ENCODE peak calls at places on chromosomes 6 and 20, in five cellular contexts. T, K, P, N and Z are unnamed samples.

GRCh38 chr6:39344821-39345280 is 22.3 kb upstream of the KCNK16 start:
- DNase-seq in T (no peak), K (no peak), P (peak; percentile 74), N (peak; percentile 54), Z (no peak)

GRCh38 chr6:169070506-169071176 is 183.0 kb downstream of the THBS2 start:
- DNase-seq in T (peak; percentile 11), K (no peak), P (no peak), N (peak; percentile 45), Z (no peak)

GRCh38 chr20:24935786-24936525 is 13.1 kb upstream of the CST7 start:
- DNase-seq in T (no peak), K (no peak), P (peak; percentile 23), N (no peak), Z (no peak)

GRCh38 chr6:95725344-95725743 is 148.0 kb downstream of the MANEA start:
- DNase-seq in T (no peak), K (no peak), P (no peak), N (no peak), Z (no peak)

GRCh38 chr6:112199001-112199403 is 55.4 kb downstream of the LAMA4 start:
- DNase-seq in T (no peak), K (no peak), P (no peak), N (no peak), Z (no peak)

GRCh38 chr20:3430376-3431069 is 23.1 kb upstream of the DNAAF9 start:
- DNase-seq in T (no peak), K (no peak), P (no peak), N (peak; percentile 40), Z (no peak)

GRCh38 chr20:11553603-11554002 is 364.1 kb upstream of the BTBD3 start:
- DNase-seq in T (no peak), K (no peak), P (no peak), N (no peak), Z (no peak)

GRCh38 chr20:10714236-10714975 is 40.6 kb upstream of the JAG1 start:
- DNase-seq in T (no peak), K (no peak), P (no peak), N (no peak), Z (no peak)

GRCh38 chr6:16803294-16804006 is 42.2 kb upstream of the ATXN1 start:
- DNase-seq in T (no peak), K (no peak), P (peak; percentile 68), N (no peak), Z (no peak)

GRCh38 chr6:55694148-55694547 is 115.2 kb upstream of the HMGCLL1 start:
- DNase-seq in T (no peak), K (no peak), P (peak; percentile 51), N (peak; percentile 35), Z (peak; percentile 68)

GRCh38 chr20:3242167-3242692 is 3.2 kb upstream of the SLC4A11 start:
- DNase-seq in T (no peak), K (no peak), P (no peak), N (no peak), Z (no peak)

GRCh38 chr6:82397962-82398692 is 34.5 kb downstream of the TPBG start:
- DNase-seq in T (no peak), K (no peak), P (no peak), N (no peak), Z (no peak)

GRCh38 chr6:143099647-143100046 is 39.0 kb downstream of the AIG1 start:
- DNase-seq in T (no peak), K (no peak), P (no peak), N (no peak), Z (no peak)

GRCh38 chr6:160357088-160357487 is 8.9 kb downstream of the SLC22A3 start:
- DNase-seq in T (no peak), K (no peak), P (no peak), N (no peak), Z (no peak)

GRCh38 chr6:56570434-56571359 is 72.0 kb downstream of the DST start:
- DNase-seq in T (no peak), K (no peak), P (no peak), N (no peak), Z (no peak)

GRCh38 chr20:4585104-4585753 is 136.5 kb upstream of the PRND start:
- DNase-seq in T (no peak), K (no peak), P (no peak), N (no peak), Z (no peak)

GRCh38 chr6:124233221-124233620 is 429.6 kb downstream of the NKAIN2 start:
- DNase-seq in T (no peak), K (no peak), P (no peak), N (no peak), Z (no peak)

DNA sequence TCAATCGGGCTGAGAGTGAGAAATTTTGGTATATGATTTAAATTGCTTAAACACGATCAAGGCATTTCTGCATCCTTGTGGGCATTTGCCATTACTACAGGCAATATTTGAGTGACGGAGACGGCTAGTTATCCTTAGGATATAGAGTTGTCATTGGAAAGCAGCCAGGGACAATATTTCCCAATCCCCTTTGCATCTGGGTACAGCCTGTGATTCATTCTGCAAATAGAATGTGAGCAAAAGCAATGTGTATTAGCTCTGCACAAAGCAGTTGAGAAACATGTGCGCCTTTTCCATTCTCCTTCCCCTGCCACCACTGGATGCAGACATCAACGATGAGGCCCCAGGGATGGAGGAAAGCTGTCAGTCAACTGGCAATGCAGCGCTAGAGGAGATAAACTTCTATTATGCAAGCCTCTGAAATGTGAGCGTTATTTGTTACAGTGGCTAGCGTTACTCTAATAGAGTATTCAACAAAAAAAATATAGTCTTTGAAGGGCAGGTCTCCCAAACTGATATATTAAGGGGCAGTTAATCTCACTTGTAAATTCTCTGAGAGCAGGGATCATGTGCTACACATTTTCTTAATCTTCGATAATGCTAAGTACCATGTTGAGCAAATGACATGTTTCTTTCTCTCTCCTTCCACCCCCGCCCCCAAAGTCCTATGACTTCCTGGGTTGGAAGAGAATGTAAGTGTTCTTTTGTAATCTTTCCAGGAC is 37.1 kb upstream of the NCOA3 start:
- DNase-seq in T (peak; percentile 94), K (peak; percentile 54), P (no peak), N (peak; percentile 85), Z (peak; percentile 18)
- TF ChIP-seq POLR2AphosphoS5 in T (peak; percentile 99), K (no peak), P (no peak), N (peak; percentile 71), Z (no peak)

GRCh38 chr6:36978687-36979086 is 7.3 kb downstream of the MTCH1 start:
- DNase-seq in T (no peak), K (no peak), P (no peak), N (no peak), Z (no peak)

GRCh38 chr6:36979343-36979742 is 6.7 kb downstream of the MTCH1 start:
- DNase-seq in T (no peak), K (no peak), P (no peak), N (peak; percentile 53), Z (no peak)

GRCh38 chr6:36977470-36977941 is 8.5 kb downstream of the MTCH1 start:
- DNase-seq in T (no peak), K (no peak), P (no peak), N (no peak), Z (no peak)

GRCh38 chr6:36980876-36981619 is 4.9 kb downstream of the MTCH1 start:
- DNase-seq in T (no peak), K (no peak), P (no peak), N (no peak), Z (no peak)

DNA sequence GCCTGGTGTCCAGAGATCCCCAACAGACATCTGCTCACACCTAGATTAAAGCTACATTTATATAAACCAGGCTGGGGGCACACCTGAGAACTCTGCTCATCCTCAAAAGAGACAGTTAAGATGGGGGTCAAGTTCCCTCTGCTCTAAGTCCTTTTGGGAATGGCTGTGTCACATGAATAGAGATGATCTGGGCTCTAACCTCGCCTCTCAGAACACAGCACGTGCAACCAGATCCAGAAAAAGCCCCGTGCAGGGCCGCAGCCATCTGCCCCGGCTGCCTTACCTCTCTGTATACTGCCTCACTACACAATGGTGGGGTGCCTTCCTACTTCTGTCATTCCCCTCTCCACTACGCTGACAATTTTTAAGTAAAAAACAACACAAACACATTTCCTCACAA is 5.9 kb downstream of the MTCH1 start:
- DNase-seq in T (no peak), K (no peak), P (no peak), N (no peak), Z (no peak)
- H3K27ac ChIP-seq in T (peak overlapping the region; percentile 60), K (no peak overlapping the region), P (no peak overlapping the region), N (no peak overlapping the region), Z (no peak overlapping the region)

GRCh38 chr20:31485450-31486339 is 10.6 kb downstream of the REM1 start:
- DNase-seq in T (no peak), K (no peak), P (no peak), N (no peak), Z (no peak)
- TF ChIP-seq POLR2AphosphoS5 in T (no peak), K (no peak), P (no peak), N (peak; percentile 40), Z (no peak)

GRCh38 chr20:19750207-19750606 is 7.9 kb upstream of the RIN2 start:
- DNase-seq in T (no peak), K (no peak), P (no peak), N (no peak), Z (no peak)

GRCh38 chr20:19747903-19748302 is 10.2 kb upstream of the RIN2 start:
- DNase-seq in T (no peak), K (no peak), P (no peak), N (no peak), Z (no peak)

GRCh38 chr20:19748687-19749086 is 9.4 kb upstream of the RIN2 start:
- DNase-seq in T (no peak), K (no peak), P (no peak), N (no peak), Z (no peak)

GRCh38 chr20:19749537-19749936 is 8.5 kb upstream of the RIN2 start:
- DNase-seq in T (no peak), K (no peak), P (no peak), N (no peak), Z (no peak)

GRCh38 chr20:19750907-19751636 is 7.0 kb upstream of the RIN2 start:
- DNase-seq in T (peak; percentile 62), K (no peak), P (no peak), N (no peak), Z (no peak)
- H3K27ac ChIP-seq in T (peak overlapping the region; percentile 49), K (peak overlapping the region; percentile 56), P (no peak overlapping the region), N (no peak overlapping the region), Z (no peak overlapping the region)

GRCh38 chr6:300026-300425 is 7.7 kb downstream of the DUSP22 start:
- DNase-seq in T (no peak), K (no peak), P (no peak), N (no peak), Z (no peak)
- TF ChIP-seq POLR2AphosphoS5 in T (no peak), K (no peak), P (no peak), N (no peak), Z (no peak)

DNA sequence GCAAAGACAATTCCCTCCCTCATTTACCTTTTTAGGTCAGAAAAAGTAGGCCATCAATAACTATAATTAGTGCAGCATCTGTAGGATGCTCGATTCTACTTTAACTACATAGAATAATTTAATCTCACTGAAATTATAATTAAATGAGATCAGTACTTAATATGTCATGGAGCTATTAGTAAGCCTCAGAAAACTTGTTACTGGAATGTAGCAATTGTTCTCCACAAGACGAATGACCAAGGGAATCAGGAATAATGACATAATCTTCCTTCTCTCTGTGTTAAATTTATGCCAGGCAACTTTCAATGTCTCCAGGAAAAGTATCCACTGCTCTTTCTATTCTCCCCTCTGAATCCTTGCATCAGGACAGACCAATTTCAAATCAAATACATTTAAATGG is 34.1 kb downstream of the SESN1 start:
- DNase-seq in T (no peak), K (no peak), P (no peak), N (no peak), Z (no peak)
- H3K27ac ChIP-seq in T (no peak overlapping the region), K (peak overlapping the region; percentile 1), P (no peak overlapping the region), N (no peak overlapping the region), Z (no peak overlapping the region)

DNA sequence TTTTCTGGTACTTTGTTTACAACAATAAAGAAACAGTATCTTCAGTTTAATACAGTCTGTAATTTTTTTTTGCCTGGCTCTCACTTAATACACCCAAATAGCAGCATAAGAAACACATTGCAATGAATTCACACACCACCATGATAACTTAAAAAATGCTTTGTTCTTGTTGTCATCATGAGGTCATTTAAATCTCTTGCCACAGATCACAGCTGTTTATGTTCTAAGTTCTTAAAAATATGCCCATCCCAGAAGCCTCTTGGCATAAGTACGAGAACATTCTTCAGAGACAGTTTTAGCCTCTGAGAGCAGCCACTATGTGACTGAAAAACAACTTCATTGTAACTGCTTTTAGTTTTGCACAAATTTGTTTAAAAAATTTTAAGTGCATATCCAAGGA is 47.9 kb downstream of the ESF1 start:
- DNase-seq in T (no peak), K (no peak), P (no peak), N (no peak), Z (no peak)
- TF ChIP-seq POLR2AphosphoS5 in T (no peak), K (no peak), P (no peak), N (no peak), Z (no peak)